ENCODE peak calls at places on chromosomes 4 and X, in five cellular contexts. One of them, this sample, is unnamed.

GRCh38 chrX:24988314-24988713 is 27.5 kb downstream of the ARX start:
- DNase-seq in ACHN: no peak
- DNase-seq in ELR: no peak
- DNase-seq in T-helper 2 cell: no peak
- DNase-seq in Kasumi-1: no peak
- DNase-seq in this sample: no peak

GRCh38 chr4:54390670-54391069 is 161.6 kb downstream of the PDGFRA start:
- DNase-seq in Kasumi-1: no peak
- DNase-seq in ACHN: no peak
- DNase-seq in T-helper 2 cell: no peak
- DNase-seq in ELR: no peak
- DNase-seq in this sample: no peak

GRCh38 chr4:89373396-89373795 is 65.8 kb upstream of the GPRIN3 start:
- DNase-seq in T-helper 2 cell: no peak
- DNase-seq in Kasumi-1: no peak
- DNase-seq in ELR: no peak
- DNase-seq in ACHN: no peak
- DNase-seq in this sample: no peak

GRCh38 chr4:17368408-17368807 is 143.5 kb downstream of the QDPR start:
- DNase-seq in ACHN: no peak
- DNase-seq in T-helper 2 cell: no peak
- DNase-seq in ELR: no peak
- DNase-seq in Kasumi-1: no peak
- DNase-seq in this sample: no peak

GRCh38 chr4:107863416-107863815 is 38.7 kb downstream of the SGMS2 start:
- DNase-seq in T-helper 2 cell: no peak
- DNase-seq in ELR: peak; percentile 54
- DNase-seq in Kasumi-1: no peak
- DNase-seq in ACHN: no peak
- DNase-seq in this sample: no peak

GRCh38 chr4:46274717-46275116 is 115.2 kb downstream of the GABRA2 start:
- DNase-seq in ACHN: peak; percentile 7
- DNase-seq in ELR: no peak
- DNase-seq in Kasumi-1: peak; percentile 28
- DNase-seq in T-helper 2 cell: no peak
- DNase-seq in this sample: no peak

GRCh38 chr4:40682298-40683101 is 52.8 kb upstream of the RBM47 start:
- DNase-seq in ELR: no peak
- DNase-seq in Kasumi-1: no peak
- DNase-seq in ACHN: no peak
- DNase-seq in T-helper 2 cell: no peak
- DNase-seq in this sample: no peak

GRCh38 chrX:40755291-40756249 is 20.2 kb upstream of the MED14 start:
- DNase-seq in Kasumi-1: no peak
- DNase-seq in T-helper 2 cell: no peak
- DNase-seq in ACHN: no peak
- DNase-seq in ELR: no peak
- DNase-seq in this sample: no peak

GRCh38 chrX:82218361-82218760 is 1016.5 kb downstream of the SH3BGRL start:
- DNase-seq in ACHN: peak; percentile 45
- DNase-seq in Kasumi-1: peak; percentile 65
- DNase-seq in ELR: peak; percentile 6
- DNase-seq in T-helper 2 cell: no peak
- DNase-seq in this sample: no peak

GRCh38 chr4:25484243-25484721 is 107.2 kb downstream of the ANAPC4 start:
- DNase-seq in T-helper 2 cell: no peak
- DNase-seq in ACHN: no peak
- DNase-seq in Kasumi-1: no peak
- DNase-seq in ELR: peak; percentile 47
- DNase-seq in this sample: no peak

GRCh38 chr4:156781852-156782251 is 189.7 kb downstream of the PDGFC start:
- DNase-seq in Kasumi-1: no peak
- DNase-seq in ACHN: peak; percentile 31
- DNase-seq in ELR: peak; percentile 83
- DNase-seq in T-helper 2 cell: no peak
- DNase-seq in this sample: no peak

GRCh38 chr4:33940281-33940680 is 2304.0 kb downstream of the ARAP2 start:
- DNase-seq in ACHN: no peak
- DNase-seq in T-helper 2 cell: no peak
- DNase-seq in Kasumi-1: no peak
- DNase-seq in ELR: no peak
- DNase-seq in this sample: no peak

GRCh38 chrX:136711147-136711546 is 63.2 kb downstream of the CD40LG start:
- DNase-seq in T-helper 2 cell: no peak
- DNase-seq in ACHN: peak; percentile 42
- DNase-seq in ELR: peak; percentile 43
- DNase-seq in Kasumi-1: no peak
- DNase-seq in this sample: no peak

GRCh38 chrX:136766785-136767103 is 14.0 kb downstream of the ARHGEF6 start:
- DNase-seq in Kasumi-1: no peak
- DNase-seq in ACHN: no peak
- DNase-seq in ELR: no peak
- DNase-seq in T-helper 2 cell: no peak
- DNase-seq in this sample: no peak

GRCh38 chrX:69021095-69021494 is 144.2 kb downstream of the PJA1 start:
- DNase-seq in Kasumi-1: no peak
- DNase-seq in T-helper 2 cell: no peak
- DNase-seq in ELR: no peak
- DNase-seq in ACHN: no peak
- DNase-seq in this sample: no peak

GRCh38 chr4:150574678-150575077 is 7.3 kb upstream of the MAB21L2 start:
- DNase-seq in Kasumi-1: no peak
- DNase-seq in ELR: no peak
- DNase-seq in T-helper 2 cell: no peak
- DNase-seq in ACHN: no peak
- DNase-seq in this sample: no peak

This sample was measured in memory B cell.